ENCODE peak calls at places on chromosome 15, in ten cellular contexts. F, B, H, Y, U, D, P, E, S and N are unnamed samples.

GRCh38 chr15:83571820-83572707 is 81.9 kb upstream of the ADAMTSL3 start:
- DNase-seq in U (no peak), B (peak; percentile 63), P (no peak), Y (no peak), H (peak; percentile 68), E (no peak), D (no peak), S (no peak), F (no peak), N (peak; percentile 17)

GRCh38 chr15:60534546-60534945 is 55.6 kb upstream of the ICE2 start:
- DNase-seq in Y (no peak), D (no peak), U (no peak), F (no peak), S (no peak), P (no peak), E (no peak), H (no peak), B (no peak), N (no peak)

GRCh38 chr15:80779658-80780415 is 667 bp downstream of the CEMIP start:
- DNase-seq in F (no peak), D (peak; percentile 36), B (no peak), E (no peak), S (no peak), Y (peak; percentile 10), P (no peak), H (peak; percentile 48), U (no peak), N (peak; percentile 57)

GRCh38 chr15:68364028-68364659 is 67.8 kb downstream of the ITGA11 start:
- DNase-seq in S (no peak), D (no peak), P (no peak), B (no peak), H (no peak), E (no peak), Y (no peak), F (no peak), U (no peak), N (no peak)

GRCh38 chr15:63834500-63835210 is 907 bp upstream of the HERC1 start:
- DNase-seq in B (peak; percentile 18), D (no peak), S (no peak), E (no peak), P (no peak), U (no peak), H (no peak), F (no peak), Y (no peak), N (peak; percentile 43)

GRCh38 chr15:96234109-96234892 is 96.2 kb upstream of the NR2F2 start:
- DNase-seq in E (no peak), U (no peak), P (no peak), H (peak; percentile 88), Y (no peak), D (peak; percentile 64), S (no peak), B (no peak), F (no peak), N (peak; percentile 47)

GRCh38 chr15:65884511-65884910 is 15.2 kb downstream of the RAB11A start:
- DNase-seq in H (no peak), E (no peak), Y (no peak), U (no peak), F (no peak), P (no peak), D (no peak), S (no peak), B (no peak), N (no peak)

GRCh38 chr15:32035285-32035684 is 5.0 kb downstream of the CHRNA7 start:
- DNase-seq in B (no peak), E (no peak), P (no peak), U (no peak), D (no peak), H (no peak), S (no peak), Y (no peak), F (no peak), N (no peak)

GRCh38 chr15:99973351-99973750 is 240.1 kb upstream of the LYSMD4 start:
- DNase-seq in D (no peak), Y (no peak), H (no peak), E (no peak), B (no peak), U (no peak), P (no peak), F (no peak), S (no peak), N (no peak)

GRCh38 chr15:40843885-40844542 is at the start of gene SPINT1:
- DNase-seq in S (peak; percentile 71), Y (no peak), U (no peak), D (no peak), E (peak; percentile 39), F (peak; percentile 44), H (peak; percentile 66), P (no peak), B (no peak), N (no peak)

GRCh38 chr15:64429448-64429847 is 30.9 kb upstream of the ZNF609 start:
- DNase-seq in E (no peak), B (no peak), U (no peak), Y (no peak), D (no peak), F (no peak), H (no peak), P (no peak), S (no peak), N (no peak)

GRCh38 chr15:39746176-39746575 is 36.5 kb downstream of the FSIP1 start:
- DNase-seq in D (no peak), U (no peak), E (no peak), F (no peak), Y (no peak), B (no peak), P (no peak), H (no peak), S (no peak), N (no peak)

GRCh38 chr15:74529911-74530310 is 11.1 kb upstream of the ARID3B start:
- DNase-seq in E (no peak), H (peak; percentile 57), Y (no peak), P (no peak), U (no peak), B (no peak), D (no peak), F (no peak), S (no peak), N (no peak)

GRCh38 chr15:60426870-60427528 is 29.2 kb upstream of the ANXA2 start:
- DNase-seq in E (no peak), Y (no peak), B (no peak), S (no peak), D (no peak), F (no peak), H (peak; percentile 74), P (no peak), U (no peak), N (no peak)

GRCh38 chr15:70101459-70102113 is 3.9 kb upstream of the TLE3 start:
- DNase-seq in P (no peak), Y (peak; percentile 72), H (peak; percentile 79), U (no peak), S (peak; percentile 60), B (peak; percentile 71), D (peak; percentile 69), E (no peak), F (peak; percentile 60), N (peak; percentile 93)

GRCh38 chr15:76338555-76339301 is 2.2 kb downstream of the ISL2 start:
- DNase-seq in H (no peak), U (no peak), F (no peak), S (no peak), D (no peak), B (no peak), Y (no peak), P (no peak), E (no peak), N (no peak)

GRCh38 chr15:68385671-68386586 is 46.0 kb downstream of the ITGA11 start:
- DNase-seq in S (no peak), U (peak; percentile 45), Y (no peak), D (no peak), E (no peak), P (no peak), F (no peak), H (no peak), B (no peak), N (no peak)

GRCh38 chr15:88513195-88513594 is 33.3 kb downstream of the DET1 start:
- DNase-seq in Y (no peak), B (no peak), H (peak; percentile 51), E (no peak), U (no peak), F (no peak), P (no peak), D (no peak), S (no peak), N (no peak)

GRCh38 chr15:59686389-59686788 is 2.7 kb downstream of the BNIP2 start:
- DNase-seq in D (no peak), S (no peak), U (no peak), F (no peak), B (peak; percentile 83), P (no peak), E (peak; percentile 42), H (no peak), Y (no peak), N (no peak)

GRCh38 chr15:61051570-61052031 is 177.5 kb downstream of the RORA start:
- DNase-seq in E (no peak), U (no peak), P (no peak), B (no peak), D (peak; percentile 73), H (peak; percentile 20), F (no peak), S (no peak), Y (peak; percentile 8), N (peak; percentile 49)

GRCh38 chr15:40108855-40109735 is at the start of gene BMF:
- DNase-seq in Y (peak; percentile 98), S (peak; percentile 99), U (peak; percentile 100), E (peak; percentile 97), H (peak; percentile 100), P (peak; percentile 92), D (peak; percentile 98), B (peak; percentile 97), F (peak; percentile 98), N (peak; percentile 96)

GRCh38 chr15:73630796-73631471 is 2.3 kb downstream of the NPTN start:
- DNase-seq in Y (no peak), P (no peak), F (no peak), D (no peak), H (no peak), S (no peak), E (no peak), U (no peak), B (no peak), N (no peak)

GRCh38 chr15:62691008-62691407 is 351.5 kb upstream of the TPM1 start:
- DNase-seq in E (no peak), H (no peak), B (no peak), S (no peak), F (no peak), Y (no peak), P (no peak), D (no peak), U (no peak), N (no peak)

GRCh38 chr15:73679964-73680363 is 4.2 kb upstream of the CD276 start:
- DNase-seq in U (no peak), H (no peak), S (no peak), P (no peak), Y (no peak), F (no peak), E (no peak), B (no peak), D (no peak), N (no peak)

GRCh38 chr15:80953953-80954778 is 35.5 kb downstream of the MESD start:
- DNase-seq in B (no peak), Y (no peak), S (no peak), H (peak; percentile 89), F (no peak), U (peak; percentile 45), D (no peak), P (no peak), E (no peak), N (no peak)

GRCh38 chr15:41967506-41968206 is 4.7 kb downstream of the EHD4 start:
- DNase-seq in F (no peak), S (peak; percentile 60), U (peak; percentile 60), B (peak; percentile 79), E (peak; percentile 53), H (no peak), Y (no peak), D (peak; percentile 26), P (no peak), N (no peak)

GRCh38 chr15:87369269-87369668 is 887.3 kb downstream of the NTRK3 start:
- DNase-seq in S (no peak), F (no peak), Y (no peak), H (peak; percentile 74), D (no peak), U (no peak), B (no peak), E (no peak), P (no peak), N (no peak)

GRCh38 chr15:40511093-40511471 is 40.3 kb downstream of the CHST14 start:
- DNase-seq in S (no peak), F (no peak), D (no peak), H (no peak), E (peak; percentile 63), P (no peak), U (no peak), Y (no peak), B (no peak), N (no peak)